ENCODE peak calls at places on chromosomes 11 and 22, in eight cellular contexts. One of them, this sample, is unnamed.

GRCh38 chr22:35517769-35518530 is 22.7 kb upstream of the RASD2 start:
- DNase-seq in heart left ventricle: no peak
- DNase-seq in CD8-positive, alpha-beta T cell: no peak
- DNase-seq in SK-N-SH: no peak
- DNase-seq in coronary artery: no peak
- DNase-seq in astrocyte of the spinal cord: no peak
- DNase-seq in GM20000: no peak
- DNase-seq in activated CD8-positive, alpha-beta T cell treated with anti-CD3 and anti-CD28 coated beads for 36 hours: no peak
- DNase-seq in this sample: no peak

GRCh38 chr11:27040302-27041115 is at the start of gene BBOX1:
- DNase-seq in heart left ventricle: no peak
- DNase-seq in CD8-positive, alpha-beta T cell: no peak
- DNase-seq in SK-N-SH: peak; percentile 9
- DNase-seq in coronary artery: no peak
- DNase-seq in astrocyte of the spinal cord: no peak
- DNase-seq in GM20000: no peak
- DNase-seq in activated CD8-positive, alpha-beta T cell treated with anti-CD3 and anti-CD28 coated beads for 36 hours: no peak
- DNase-seq in this sample: no peak

GRCh38 chr22:40111451-40111850 is 66.3 kb upstream of the TNRC6B start:
- DNase-seq in heart left ventricle: no peak
- DNase-seq in CD8-positive, alpha-beta T cell: no peak
- DNase-seq in SK-N-SH: no peak
- DNase-seq in coronary artery: no peak
- DNase-seq in astrocyte of the spinal cord: no peak
- DNase-seq in GM20000: no peak
- DNase-seq in activated CD8-positive, alpha-beta T cell treated with anti-CD3 and anti-CD28 coated beads for 36 hours: no peak
- DNase-seq in this sample: no peak

GRCh38 chr11:48005133-48005532 is 24.8 kb downstream of the PTPRJ start:
- DNase-seq in heart left ventricle: no peak
- DNase-seq in CD8-positive, alpha-beta T cell: no peak
- DNase-seq in SK-N-SH: no peak
- DNase-seq in coronary artery: no peak
- DNase-seq in astrocyte of the spinal cord: no peak
- DNase-seq in GM20000: no peak
- DNase-seq in activated CD8-positive, alpha-beta T cell treated with anti-CD3 and anti-CD28 coated beads for 36 hours: peak; percentile 69
- DNase-seq in this sample: no peak

GRCh38 chr11:1705121-1706052 is 8.4 kb downstream of the KRTAP5-6 start:
- DNase-seq in heart left ventricle: no peak
- DNase-seq in CD8-positive, alpha-beta T cell: no peak
- DNase-seq in SK-N-SH: no peak
- DNase-seq in coronary artery: no peak
- DNase-seq in astrocyte of the spinal cord: peak; percentile 10
- DNase-seq in GM20000: no peak
- DNase-seq in activated CD8-positive, alpha-beta T cell treated with anti-CD3 and anti-CD28 coated beads for 36 hours: no peak
- DNase-seq in this sample: no peak

GRCh38 chr11:102306048-102306575 is 11.2 kb upstream of the BIRC3 start:
- DNase-seq in heart left ventricle: no peak
- DNase-seq in CD8-positive, alpha-beta T cell: no peak
- DNase-seq in SK-N-SH: peak; percentile 33
- DNase-seq in coronary artery: no peak
- DNase-seq in astrocyte of the spinal cord: no peak
- DNase-seq in GM20000: no peak
- DNase-seq in activated CD8-positive, alpha-beta T cell treated with anti-CD3 and anti-CD28 coated beads for 36 hours: peak; percentile 38
- DNase-seq in this sample: no peak

GRCh38 chr11:113818426-113818825 is 38.8 kb downstream of the CLDN25 start:
- DNase-seq in heart left ventricle: no peak
- DNase-seq in CD8-positive, alpha-beta T cell: no peak
- DNase-seq in SK-N-SH: no peak
- DNase-seq in coronary artery: no peak
- DNase-seq in astrocyte of the spinal cord: no peak
- DNase-seq in GM20000: no peak
- DNase-seq in activated CD8-positive, alpha-beta T cell treated with anti-CD3 and anti-CD28 coated beads for 36 hours: no peak
- DNase-seq in this sample: no peak

GRCh38 chr11:83303358-83303757 is 17.2 kb upstream of the CCDC90B start:
- DNase-seq in heart left ventricle: no peak
- DNase-seq in CD8-positive, alpha-beta T cell: no peak
- DNase-seq in SK-N-SH: no peak
- DNase-seq in coronary artery: no peak
- DNase-seq in astrocyte of the spinal cord: no peak
- DNase-seq in GM20000: no peak
- DNase-seq in activated CD8-positive, alpha-beta T cell treated with anti-CD3 and anti-CD28 coated beads for 36 hours: no peak
- DNase-seq in this sample: no peak

GRCh38 chr22:31271485-31271884 is 20.8 kb downstream of the PIK3IP1 start:
- DNase-seq in heart left ventricle: no peak
- DNase-seq in CD8-positive, alpha-beta T cell: no peak
- DNase-seq in SK-N-SH: no peak
- DNase-seq in coronary artery: no peak
- DNase-seq in astrocyte of the spinal cord: no peak
- DNase-seq in GM20000: no peak
- DNase-seq in activated CD8-positive, alpha-beta T cell treated with anti-CD3 and anti-CD28 coated beads for 36 hours: no peak
- DNase-seq in this sample: no peak

GRCh38 chr11:1072116-1072820 is 2.4 kb upstream of the MUC2 start:
- DNase-seq in heart left ventricle: peak; percentile 57
- DNase-seq in CD8-positive, alpha-beta T cell: no peak
- DNase-seq in SK-N-SH: no peak
- DNase-seq in coronary artery: no peak
- DNase-seq in astrocyte of the spinal cord: peak; percentile 52
- DNase-seq in GM20000: no peak
- DNase-seq in activated CD8-positive, alpha-beta T cell treated with anti-CD3 and anti-CD28 coated beads for 36 hours: no peak
- DNase-seq in this sample: no peak

GRCh38 chr22:40791241-40791640 is 27.9 kb downstream of the SLC25A17 start:
- DNase-seq in heart left ventricle: no peak
- DNase-seq in CD8-positive, alpha-beta T cell: no peak
- DNase-seq in SK-N-SH: no peak
- DNase-seq in coronary artery: no peak
- DNase-seq in astrocyte of the spinal cord: peak; percentile 41
- DNase-seq in GM20000: no peak
- DNase-seq in activated CD8-positive, alpha-beta T cell treated with anti-CD3 and anti-CD28 coated beads for 36 hours: no peak
- DNase-seq in this sample: no peak

GRCh38 chr22:49362393-49362792 is 465.3 kb downstream of the BRD1 start:
- DNase-seq in heart left ventricle: no peak
- DNase-seq in CD8-positive, alpha-beta T cell: no peak
- DNase-seq in SK-N-SH: peak; percentile 4
- DNase-seq in coronary artery: peak; percentile 41
- DNase-seq in astrocyte of the spinal cord: no peak
- DNase-seq in GM20000: no peak
- DNase-seq in activated CD8-positive, alpha-beta T cell treated with anti-CD3 and anti-CD28 coated beads for 36 hours: no peak
- DNase-seq in this sample: peak; percentile 31

GRCh38 chr11:34665077-34665835 is 44.4 kb downstream of the EHF start:
- DNase-seq in heart left ventricle: no peak
- DNase-seq in CD8-positive, alpha-beta T cell: no peak
- DNase-seq in SK-N-SH: no peak
- DNase-seq in coronary artery: no peak
- DNase-seq in astrocyte of the spinal cord: no peak
- DNase-seq in GM20000: no peak
- DNase-seq in activated CD8-positive, alpha-beta T cell treated with anti-CD3 and anti-CD28 coated beads for 36 hours: no peak
- DNase-seq in this sample: no peak

GRCh38 chr22:19801340-19802000 is 40.9 kb downstream of the TBX1 start:
- DNase-seq in heart left ventricle: peak; percentile 25
- DNase-seq in CD8-positive, alpha-beta T cell: no peak
- DNase-seq in SK-N-SH: peak; percentile 21
- DNase-seq in coronary artery: no peak
- DNase-seq in astrocyte of the spinal cord: no peak
- DNase-seq in GM20000: no peak
- DNase-seq in activated CD8-positive, alpha-beta T cell treated with anti-CD3 and anti-CD28 coated beads for 36 hours: no peak
- DNase-seq in this sample: no peak
- TF ChIP-seq CTCF in heart left ventricle: no peak
- TF ChIP-seq CTCF in CD8-positive, alpha-beta T cell: no peak
- TF ChIP-seq CTCF in SK-N-SH: no peak
- TF ChIP-seq CTCF in coronary artery: no peak
- TF ChIP-seq CTCF in astrocyte of the spinal cord: no peak
- TF ChIP-seq CTCF in GM20000: no peak
- TF ChIP-seq CTCF in activated CD8-positive, alpha-beta T cell treated with anti-CD3 and anti-CD28 coated beads for 36 hours: no peak
- TF ChIP-seq CTCF in this sample: no peak

GRCh38 chr11:72102946-72103753 is at the start of gene LAMTOR1:
- DNase-seq in heart left ventricle: peak; percentile 99
- DNase-seq in CD8-positive, alpha-beta T cell: peak; percentile 98
- DNase-seq in SK-N-SH: peak; percentile 98
- DNase-seq in coronary artery: peak; percentile 100
- DNase-seq in astrocyte of the spinal cord: peak; percentile 99
- DNase-seq in GM20000: peak; percentile 95
- DNase-seq in activated CD8-positive, alpha-beta T cell treated with anti-CD3 and anti-CD28 coated beads for 36 hours: peak; percentile 100
- DNase-seq in this sample: peak; percentile 98
- TF ChIP-seq CTCF in heart left ventricle: no peak
- TF ChIP-seq CTCF in CD8-positive, alpha-beta T cell: no peak
- TF ChIP-seq CTCF in SK-N-SH: peak; percentile 50
- TF ChIP-seq CTCF in coronary artery: no peak
- TF ChIP-seq CTCF in astrocyte of the spinal cord: peak; percentile 29
- TF ChIP-seq CTCF in GM20000: no peak
- TF ChIP-seq CTCF in activated CD8-positive, alpha-beta T cell treated with anti-CD3 and anti-CD28 coated beads for 36 hours: no peak
- TF ChIP-seq CTCF in this sample: peak; percentile 76

GRCh38 chr11:61955416-61956135 is 5.4 kb downstream of the BEST1 start:
- DNase-seq in heart left ventricle: peak; percentile 74
- DNase-seq in CD8-positive, alpha-beta T cell: no peak
- DNase-seq in SK-N-SH: no peak
- DNase-seq in coronary artery: no peak
- DNase-seq in astrocyte of the spinal cord: no peak
- DNase-seq in GM20000: no peak
- DNase-seq in activated CD8-positive, alpha-beta T cell treated with anti-CD3 and anti-CD28 coated beads for 36 hours: peak; percentile 57
- DNase-seq in this sample: peak; percentile 62

GRCh38 chr11:61956191-61957027 is 6.3 kb downstream of the BEST1 start:
- DNase-seq in heart left ventricle: no peak
- DNase-seq in CD8-positive, alpha-beta T cell: no peak
- DNase-seq in SK-N-SH: no peak
- DNase-seq in coronary artery: no peak
- DNase-seq in astrocyte of the spinal cord: no peak
- DNase-seq in GM20000: no peak
- DNase-seq in activated CD8-positive, alpha-beta T cell treated with anti-CD3 and anti-CD28 coated beads for 36 hours: no peak
- DNase-seq in this sample: no peak

GRCh38 chr11:61952882-61953281 is 2.7 kb downstream of the BEST1 start:
- DNase-seq in heart left ventricle: no peak
- DNase-seq in CD8-positive, alpha-beta T cell: no peak
- DNase-seq in SK-N-SH: no peak
- DNase-seq in coronary artery: no peak
- DNase-seq in astrocyte of the spinal cord: no peak
- DNase-seq in GM20000: no peak
- DNase-seq in activated CD8-positive, alpha-beta T cell treated with anti-CD3 and anti-CD28 coated beads for 36 hours: no peak
- DNase-seq in this sample: no peak

GRCh38 chr11:61955031-61955415 is 4.9 kb downstream of the BEST1 start:
- DNase-seq in heart left ventricle: peak; percentile 84
- DNase-seq in CD8-positive, alpha-beta T cell: no peak
- DNase-seq in SK-N-SH: no peak
- DNase-seq in coronary artery: peak; percentile 86
- DNase-seq in astrocyte of the spinal cord: peak; percentile 53
- DNase-seq in GM20000: peak; percentile 45
- DNase-seq in activated CD8-positive, alpha-beta T cell treated with anti-CD3 and anti-CD28 coated beads for 36 hours: no peak
- DNase-seq in this sample: peak; percentile 68

GRCh38 chr11:61954106-61955030 is 4.2 kb downstream of the BEST1 start:
- DNase-seq in heart left ventricle: no peak
- DNase-seq in CD8-positive, alpha-beta T cell: no peak
- DNase-seq in SK-N-SH: no peak
- DNase-seq in coronary artery: no peak
- DNase-seq in astrocyte of the spinal cord: no peak
- DNase-seq in GM20000: peak; percentile 20
- DNase-seq in activated CD8-positive, alpha-beta T cell treated with anti-CD3 and anti-CD28 coated beads for 36 hours: no peak
- DNase-seq in this sample: peak; percentile 62
- TF ChIP-seq CTCF in heart left ventricle: no peak
- TF ChIP-seq CTCF in CD8-positive, alpha-beta T cell: no peak
- TF ChIP-seq CTCF in SK-N-SH: no peak
- TF ChIP-seq CTCF in coronary artery: no peak
- TF ChIP-seq CTCF in astrocyte of the spinal cord: no peak
- TF ChIP-seq CTCF in GM20000: no peak
- TF ChIP-seq CTCF in activated CD8-positive, alpha-beta T cell treated with anti-CD3 and anti-CD28 coated beads for 36 hours: no peak
- TF ChIP-seq CTCF in this sample: no peak

GRCh38 chr11:11621881-11622706 is at the start of gene GALNT18:
- DNase-seq in heart left ventricle: peak; percentile 96
- DNase-seq in CD8-positive, alpha-beta T cell: peak; percentile 6
- DNase-seq in SK-N-SH: peak; percentile 100
- DNase-seq in coronary artery: peak; percentile 92
- DNase-seq in astrocyte of the spinal cord: peak; percentile 88
- DNase-seq in GM20000: peak; percentile 99
- DNase-seq in activated CD8-positive, alpha-beta T cell treated with anti-CD3 and anti-CD28 coated beads for 36 hours: peak; percentile 87
- DNase-seq in this sample: peak; percentile 94
- TF ChIP-seq CTCF in heart left ventricle: peak; percentile 63
- TF ChIP-seq CTCF in CD8-positive, alpha-beta T cell: no peak
- TF ChIP-seq CTCF in SK-N-SH: peak; percentile 35
- TF ChIP-seq CTCF in coronary artery: peak; percentile 30
- TF ChIP-seq CTCF in astrocyte of the spinal cord: peak; percentile 34
- TF ChIP-seq CTCF in GM20000: no peak
- TF ChIP-seq CTCF in activated CD8-positive, alpha-beta T cell treated with anti-CD3 and anti-CD28 coated beads for 36 hours: no peak
- TF ChIP-seq CTCF in this sample: peak; percentile 62

DNA sequence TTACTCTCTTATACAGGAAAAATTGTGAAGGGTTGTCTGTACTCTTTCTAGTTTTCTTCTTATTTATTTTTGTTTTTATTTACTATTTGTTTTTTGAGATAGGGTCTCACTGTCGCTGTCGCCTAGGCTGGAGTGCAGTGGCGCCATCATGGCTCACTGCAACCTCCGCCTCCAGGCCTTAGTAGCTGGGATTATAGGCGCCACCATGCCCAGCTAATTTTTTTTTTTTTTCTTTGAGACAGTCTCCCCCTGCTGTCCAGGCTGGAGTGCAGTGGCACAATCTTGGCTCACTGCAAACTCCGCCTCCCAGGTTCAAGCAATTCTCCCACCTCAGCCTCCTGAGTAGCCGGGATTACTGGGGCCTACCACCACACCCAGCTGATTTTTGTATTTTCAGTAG is 18.4 kb downstream of the CUL5 start:
- DNase-seq in heart left ventricle: no peak
- DNase-seq in CD8-positive, alpha-beta T cell: no peak
- DNase-seq in SK-N-SH: no peak
- DNase-seq in coronary artery: no peak
- DNase-seq in astrocyte of the spinal cord: no peak
- DNase-seq in GM20000: no peak
- DNase-seq in activated CD8-positive, alpha-beta T cell treated with anti-CD3 and anti-CD28 coated beads for 36 hours: no peak
- DNase-seq in this sample: no peak
- TF ChIP-seq CTCF in heart left ventricle: no peak
- TF ChIP-seq CTCF in CD8-positive, alpha-beta T cell: no peak
- TF ChIP-seq CTCF in SK-N-SH: peak; percentile 38
- TF ChIP-seq CTCF in coronary artery: no peak
- TF ChIP-seq CTCF in astrocyte of the spinal cord: no peak
- TF ChIP-seq CTCF in GM20000: no peak
- TF ChIP-seq CTCF in activated CD8-positive, alpha-beta T cell treated with anti-CD3 and anti-CD28 coated beads for 36 hours: peak; percentile 27
- TF ChIP-seq CTCF in this sample: no peak

DNA sequence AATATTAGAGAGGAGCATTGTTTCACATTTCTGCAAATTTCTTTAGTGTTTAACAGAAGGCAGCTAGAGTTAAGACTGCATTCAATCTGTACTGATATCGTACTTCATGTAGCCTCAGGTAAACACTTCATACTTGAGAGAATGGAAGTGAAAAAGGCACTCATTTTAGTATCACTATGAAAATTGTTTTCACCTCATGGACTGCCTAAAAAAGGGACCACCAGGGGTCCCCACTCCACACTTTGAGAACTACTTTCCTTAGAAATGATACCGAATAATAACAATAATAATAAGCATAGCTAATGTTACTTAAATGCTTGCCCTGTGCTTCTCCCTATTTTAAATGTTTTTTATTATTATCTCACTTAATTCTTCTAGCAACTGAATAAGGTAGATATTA is 95.1 kb downstream of the BLID start:
- DNase-seq in heart left ventricle: no peak
- DNase-seq in CD8-positive, alpha-beta T cell: no peak
- DNase-seq in SK-N-SH: peak; percentile 8
- DNase-seq in coronary artery: no peak
- DNase-seq in astrocyte of the spinal cord: no peak
- DNase-seq in GM20000: no peak
- DNase-seq in activated CD8-positive, alpha-beta T cell treated with anti-CD3 and anti-CD28 coated beads for 36 hours: no peak
- DNase-seq in this sample: no peak
- TF ChIP-seq CTCF in heart left ventricle: peak; percentile 46
- TF ChIP-seq CTCF in CD8-positive, alpha-beta T cell: no peak
- TF ChIP-seq CTCF in SK-N-SH: peak; percentile 68
- TF ChIP-seq CTCF in coronary artery: no peak
- TF ChIP-seq CTCF in astrocyte of the spinal cord: peak; percentile 60
- TF ChIP-seq CTCF in GM20000: no peak
- TF ChIP-seq CTCF in activated CD8-positive, alpha-beta T cell treated with anti-CD3 and anti-CD28 coated beads for 36 hours: no peak
- TF ChIP-seq CTCF in this sample: peak; percentile 73

This sample was measured in type B pancreatic cell.